ENCODE peak calls at places on chromosomes 3 and 15, in five cellular contexts. P, U, T, X and I are unnamed samples.

GRCh38 chr3:143585720-143586456 is 262.4 kb downstream of the SLC9A9 start:
- DNase-seq in X (no peak), P (no peak), U (no peak), T (no peak), I (no peak)

GRCh38 chr3:120162400-120162799 is 68.2 kb upstream of the GSK3B start:
- DNase-seq in U (no peak), X (no peak), T (peak; percentile 81), P (peak; percentile 75), I (no peak)

GRCh38 chr3:170714562-170715535 is 129.0 kb upstream of the SLC7A14 start:
- DNase-seq in P (no peak), X (no peak), U (peak; percentile 77), T (peak; percentile 87), I (no peak)

GRCh38 chr15:95875141-95875643 is 455.3 kb upstream of the NR2F2 start:
- DNase-seq in T (peak; percentile 81), U (no peak), X (no peak), P (no peak), I (no peak)

GRCh38 chr3:182212479-182213076 is 500.9 kb downstream of the SOX2 start:
- DNase-seq in X (no peak), U (peak; percentile 4), P (no peak), T (peak; percentile 21), I (peak; percentile 82)

GRCh38 chr15:90557651-90558084 is 27.9 kb downstream of the CRTC3 start:
- DNase-seq in P (peak; percentile 62), U (no peak), T (peak; percentile 28), X (no peak), I (peak; percentile 15)

GRCh38 chr3:114442251-114442650 is 148.4 kb downstream of the TIGIT start:
- DNase-seq in P (no peak), U (peak; percentile 17), T (peak; percentile 72), X (no peak), I (peak; percentile 38)

GRCh38 chr15:73716417-73716816 is 32.2 kb downstream of the CD276 start:
- DNase-seq in T (no peak), P (no peak), U (no peak), X (no peak), I (no peak)

GRCh38 chr3:136070953-136071949 is 105.7 kb downstream of the PPP2R3A start:
- DNase-seq in P (no peak), T (peak; percentile 93), U (no peak), X (no peak), I (peak; percentile 3)

GRCh38 chr3:143135150-143135549 is 15.6 kb downstream of the CHST2 start:
- DNase-seq in U (peak; percentile 92), P (peak; percentile 79), T (peak; percentile 98), X (no peak), I (peak; percentile 85)

GRCh38 chr3:122947621-122948202 is 79.9 kb downstream of the SEMA5B start:
- DNase-seq in X (no peak), U (no peak), T (no peak), P (no peak), I (no peak)

GRCh38 chr15:60673918-60674558 is 195.1 kb upstream of the ICE2 start:
- DNase-seq in U (peak; percentile 59), P (peak; percentile 91), X (no peak), T (peak; percentile 84), I (peak; percentile 87)

GRCh38 chr3:99714146-99714545 is 75.8 kb downstream of the COL8A1 start:
- DNase-seq in T (peak; percentile 39), U (peak; percentile 77), P (no peak), X (no peak), I (no peak)

GRCh38 chr3:25945836-25946235 is 155.9 kb downstream of the OXSM start:
- DNase-seq in T (no peak), P (no peak), U (no peak), X (no peak), I (no peak)

GRCh38 chr3:46923559-46924350 is 46.2 kb downstream of the PTH1R start:
- DNase-seq in U (no peak), X (no peak), T (no peak), P (no peak), I (no peak)

GRCh38 chr3:195337747-195338146 is 66.8 kb upstream of the XXYLT1 start:
- DNase-seq in U (no peak), P (no peak), T (no peak), X (no peak), I (no peak)